ENCODE peak calls at places on chromosomes 6 and 20, in nine cellular contexts. One of them, this sample, is unnamed.

GRCh38 chr6:143339223-143339622 is 111.3 kb downstream of the ADAT2 start:
- DNase-seq in HCT116: no peak
- DNase-seq in cardiac muscle cell: no peak
- DNase-seq in neural progenitor cell: no peak
- DNase-seq in GM12878: no peak
- DNase-seq in heart right ventricle: no peak
- DNase-seq in lower lobe of right lung: no peak
- DNase-seq in GM23338: no peak
- DNase-seq in psoas muscle: no peak
- DNase-seq in this sample: no peak

GRCh38 chr6:42021847-42022754 is 28.2 kb upstream of the TAF8 start:
- DNase-seq in GM12878: no peak
- DNase-seq in psoas muscle: no peak
- DNase-seq in lower lobe of right lung: no peak
- DNase-seq in heart right ventricle: no peak
- DNase-seq in GM23338: peak
- DNase-seq in neural progenitor cell: no peak
- DNase-seq in cardiac muscle cell: no peak
- DNase-seq in HCT116: no peak
- DNase-seq in this sample: no peak

GRCh38 chr6:2132416-2132815 is 113.0 kb downstream of the GMDS start:
- DNase-seq in HCT116: peak
- DNase-seq in GM23338: no peak
- DNase-seq in heart right ventricle: no peak
- DNase-seq in cardiac muscle cell: no peak
- DNase-seq in GM12878: no peak
- DNase-seq in psoas muscle: no peak
- DNase-seq in neural progenitor cell: no peak
- DNase-seq in lower lobe of right lung: no peak
- DNase-seq in this sample: no peak

GRCh38 chr20:14838663-14839650 is 501.5 kb upstream of the FLRT3 start:
- DNase-seq in cardiac muscle cell: no peak
- DNase-seq in heart right ventricle: no peak
- DNase-seq in GM23338: no peak
- DNase-seq in HCT116: no peak
- DNase-seq in psoas muscle: no peak
- DNase-seq in lower lobe of right lung: no peak
- DNase-seq in GM12878: peak
- DNase-seq in neural progenitor cell: no peak
- DNase-seq in this sample: no peak

GRCh38 chr20:62370115-62370806 is 3.1 kb upstream of the LAMA5 start:
- DNase-seq in GM12878: no peak
- DNase-seq in heart right ventricle: peak
- DNase-seq in HCT116: no peak
- DNase-seq in lower lobe of right lung: no peak
- DNase-seq in GM23338: no peak
- DNase-seq in cardiac muscle cell: no peak
- DNase-seq in neural progenitor cell: no peak
- DNase-seq in psoas muscle: no peak
- DNase-seq in this sample: no peak

GRCh38 chr6:154500769-154501171 is 9.7 kb downstream of the CNKSR3 start:
- DNase-seq in GM12878: no peak
- DNase-seq in lower lobe of right lung: no peak
- DNase-seq in GM23338: peak
- DNase-seq in HCT116: no peak
- DNase-seq in psoas muscle: no peak
- DNase-seq in cardiac muscle cell: peak
- DNase-seq in neural progenitor cell: peak
- DNase-seq in heart right ventricle: no peak
- DNase-seq in this sample: no peak

GRCh38 chr6:167031082-167031709 is 32.0 kb downstream of the CEP43 start:
- DNase-seq in GM23338: no peak
- DNase-seq in psoas muscle: no peak
- DNase-seq in HCT116: no peak
- DNase-seq in lower lobe of right lung: no peak
- DNase-seq in neural progenitor cell: no peak
- DNase-seq in cardiac muscle cell: no peak
- DNase-seq in GM12878: no peak
- DNase-seq in heart right ventricle: no peak
- DNase-seq in this sample: no peak

GRCh38 chr20:52207020-52207810 is 15.6 kb upstream of the ZFP64 start:
- DNase-seq in GM12878: no peak
- DNase-seq in neural progenitor cell: no peak
- DNase-seq in lower lobe of right lung: no peak
- DNase-seq in GM23338: no peak
- DNase-seq in cardiac muscle cell: no peak
- DNase-seq in HCT116: no peak
- DNase-seq in heart right ventricle: no peak
- DNase-seq in psoas muscle: no peak
- DNase-seq in this sample: no peak

GRCh38 chr6:150068786-150069648 is at the start of gene ULBP3:
- DNase-seq in heart right ventricle: peak
- DNase-seq in cardiac muscle cell: peak
- DNase-seq in lower lobe of right lung: peak
- DNase-seq in GM23338: peak
- DNase-seq in GM12878: no peak
- DNase-seq in psoas muscle: peak
- DNase-seq in HCT116: peak
- DNase-seq in neural progenitor cell: peak
- DNase-seq in this sample: peak

GRCh38 chr20:4283011-4283410 is 267.7 kb upstream of the RNF24 start:
- DNase-seq in GM12878: no peak
- DNase-seq in cardiac muscle cell: no peak
- DNase-seq in psoas muscle: no peak
- DNase-seq in GM23338: no peak
- DNase-seq in neural progenitor cell: no peak
- DNase-seq in HCT116: no peak
- DNase-seq in lower lobe of right lung: no peak
- DNase-seq in heart right ventricle: no peak
- DNase-seq in this sample: no peak

GRCh38 chr20:925516-925915 is 9.4 kb upstream of the ANGPT4 start:
- DNase-seq in psoas muscle: no peak
- DNase-seq in GM12878: no peak
- DNase-seq in GM23338: no peak
- DNase-seq in HCT116: no peak
- DNase-seq in heart right ventricle: no peak
- DNase-seq in cardiac muscle cell: no peak
- DNase-seq in neural progenitor cell: no peak
- DNase-seq in lower lobe of right lung: no peak
- DNase-seq in this sample: no peak

GRCh38 chr6:159788276-159788675 is 1.1 kb downstream of the TCP1 start:
- DNase-seq in cardiac muscle cell: no peak
- DNase-seq in lower lobe of right lung: no peak
- DNase-seq in neural progenitor cell: peak
- DNase-seq in HCT116: no peak
- DNase-seq in heart right ventricle: no peak
- DNase-seq in psoas muscle: no peak
- DNase-seq in GM12878: no peak
- DNase-seq in GM23338: no peak
- DNase-seq in this sample: no peak

GRCh38 chr20:50344232-50345071 is 153.8 kb downstream of the CEBPB start:
- DNase-seq in psoas muscle: no peak
- DNase-seq in neural progenitor cell: no peak
- DNase-seq in GM23338: peak
- DNase-seq in lower lobe of right lung: no peak
- DNase-seq in GM12878: no peak
- DNase-seq in heart right ventricle: no peak
- DNase-seq in HCT116: no peak
- DNase-seq in cardiac muscle cell: no peak
- DNase-seq in this sample: no peak

GRCh38 chr20:14902432-14903089 is 565.1 kb upstream of the FLRT3 start:
- DNase-seq in lower lobe of right lung: no peak
- DNase-seq in cardiac muscle cell: no peak
- DNase-seq in GM12878: peak
- DNase-seq in psoas muscle: no peak
- DNase-seq in HCT116: no peak
- DNase-seq in neural progenitor cell: no peak
- DNase-seq in heart right ventricle: no peak
- DNase-seq in GM23338: no peak
- DNase-seq in this sample: no peak

GRCh38 chr6:3755637-3756515 is 4.4 kb upstream of the PXDC1 start:
- DNase-seq in HCT116: no peak
- DNase-seq in GM23338: peak
- DNase-seq in lower lobe of right lung: no peak
- DNase-seq in GM12878: no peak
- DNase-seq in cardiac muscle cell: no peak
- DNase-seq in psoas muscle: no peak
- DNase-seq in neural progenitor cell: peak
- DNase-seq in heart right ventricle: no peak
- DNase-seq in this sample: no peak

GRCh38 chr6:69894578-69895347 is 28.4 kb downstream of the COL19A1 start:
- DNase-seq in cardiac muscle cell: no peak
- DNase-seq in heart right ventricle: no peak
- DNase-seq in neural progenitor cell: peak
- DNase-seq in GM23338: no peak
- DNase-seq in GM12878: peak
- DNase-seq in lower lobe of right lung: no peak
- DNase-seq in HCT116: no peak
- DNase-seq in psoas muscle: no peak
- DNase-seq in this sample: peak
- TF ChIP-seq CTCF in cardiac muscle cell: no peak
- TF ChIP-seq CTCF in heart right ventricle: no peak
- TF ChIP-seq CTCF in neural progenitor cell: no peak
- TF ChIP-seq CTCF in GM23338: no peak
- TF ChIP-seq CTCF in GM12878: no peak
- TF ChIP-seq CTCF in lower lobe of right lung: no peak
- TF ChIP-seq CTCF in HCT116: no peak
- TF ChIP-seq CTCF in psoas muscle: no peak
- TF ChIP-seq CTCF in this sample: no peak

DNA sequence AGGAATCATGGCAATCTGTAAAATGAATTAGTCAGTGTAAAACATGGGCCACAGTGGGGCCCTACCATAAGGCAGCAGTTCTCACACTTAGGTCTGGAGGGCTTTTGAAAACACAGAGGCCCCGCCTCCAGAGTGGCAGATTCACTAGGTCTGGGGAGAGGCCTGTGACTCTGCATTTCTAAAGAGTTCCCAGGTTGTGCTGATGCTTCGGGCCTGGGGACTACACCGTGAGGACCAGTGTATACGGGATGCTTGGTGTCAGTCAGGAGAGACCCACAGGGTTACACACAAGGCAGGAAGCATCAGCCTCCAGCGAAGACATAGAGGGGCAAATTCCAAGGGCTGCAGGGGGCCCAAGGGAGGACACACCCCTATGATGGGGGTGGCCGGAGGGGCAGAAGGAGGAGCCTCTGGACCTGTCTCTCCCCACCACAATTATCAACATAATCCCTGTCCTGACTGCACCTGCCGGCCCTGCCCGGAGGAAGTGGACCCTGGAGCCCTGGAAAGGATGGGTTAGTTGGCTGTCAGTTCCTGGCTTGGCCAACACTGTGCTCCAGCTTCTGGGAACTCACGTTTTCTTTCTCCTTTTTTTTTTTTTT is 46.7 kb downstream of the FGD2 start:
- DNase-seq in GM12878: no peak
- DNase-seq in lower lobe of right lung: no peak
- DNase-seq in HCT116: no peak
- DNase-seq in cardiac muscle cell: no peak
- DNase-seq in GM23338: peak
- DNase-seq in psoas muscle: no peak
- DNase-seq in heart right ventricle: no peak
- DNase-seq in neural progenitor cell: peak
- DNase-seq in this sample: no peak
- H3K27ac ChIP-seq in GM12878: no peak
- H3K27ac ChIP-seq in lower lobe of right lung: no peak
- H3K27ac ChIP-seq in HCT116: no peak
- H3K27ac ChIP-seq in cardiac muscle cell: no peak
- H3K27ac ChIP-seq in GM23338: no peak
- H3K27ac ChIP-seq in psoas muscle: peak
- H3K27ac ChIP-seq in heart right ventricle: no peak
- H3K27ac ChIP-seq in neural progenitor cell: no peak
- H3K27ac ChIP-seq in this sample: no peak

GRCh38 chr6:117493470-117493869 is 11.0 kb downstream of the DCBLD1 start:
- DNase-seq in neural progenitor cell: no peak
- DNase-seq in HCT116: no peak
- DNase-seq in psoas muscle: no peak
- DNase-seq in GM23338: no peak
- DNase-seq in lower lobe of right lung: no peak
- DNase-seq in GM12878: no peak
- DNase-seq in heart right ventricle: no peak
- DNase-seq in cardiac muscle cell: no peak
- DNase-seq in this sample: no peak

GRCh38 chr6:117494283-117494682 is 11.8 kb downstream of the DCBLD1 start:
- DNase-seq in HCT116: no peak
- DNase-seq in psoas muscle: no peak
- DNase-seq in GM23338: no peak
- DNase-seq in heart right ventricle: no peak
- DNase-seq in GM12878: no peak
- DNase-seq in lower lobe of right lung: no peak
- DNase-seq in neural progenitor cell: no peak
- DNase-seq in cardiac muscle cell: no peak
- DNase-seq in this sample: no peak

GRCh38 chr6:117495425-117495824 is 13.0 kb downstream of the DCBLD1 start:
- DNase-seq in GM12878: no peak
- DNase-seq in cardiac muscle cell: no peak
- DNase-seq in HCT116: no peak
- DNase-seq in lower lobe of right lung: no peak
- DNase-seq in psoas muscle: no peak
- DNase-seq in GM23338: no peak
- DNase-seq in neural progenitor cell: no peak
- DNase-seq in heart right ventricle: no peak
- DNase-seq in this sample: no peak

GRCh38 chr6:117495873-117496272 is 13.4 kb downstream of the DCBLD1 start:
- DNase-seq in lower lobe of right lung: no peak
- DNase-seq in GM12878: no peak
- DNase-seq in heart right ventricle: no peak
- DNase-seq in neural progenitor cell: no peak
- DNase-seq in GM23338: no peak
- DNase-seq in cardiac muscle cell: no peak
- DNase-seq in HCT116: no peak
- DNase-seq in psoas muscle: no peak
- DNase-seq in this sample: no peak

GRCh38 chr6:117494694-117495318 is 12.3 kb downstream of the DCBLD1 start:
- DNase-seq in heart right ventricle: peak
- DNase-seq in GM12878: no peak
- DNase-seq in psoas muscle: no peak
- DNase-seq in cardiac muscle cell: no peak
- DNase-seq in lower lobe of right lung: no peak
- DNase-seq in HCT116: no peak
- DNase-seq in neural progenitor cell: no peak
- DNase-seq in GM23338: no peak
- DNase-seq in this sample: no peak
- TF ChIP-seq CTCF in heart right ventricle: no peak
- TF ChIP-seq CTCF in GM12878: no peak
- TF ChIP-seq CTCF in psoas muscle: no peak
- TF ChIP-seq CTCF in cardiac muscle cell: no peak
- TF ChIP-seq CTCF in lower lobe of right lung: no peak
- TF ChIP-seq CTCF in HCT116: no peak
- TF ChIP-seq CTCF in neural progenitor cell: no peak
- TF ChIP-seq CTCF in GM23338: no peak
- TF ChIP-seq CTCF in this sample: no peak

DNA sequence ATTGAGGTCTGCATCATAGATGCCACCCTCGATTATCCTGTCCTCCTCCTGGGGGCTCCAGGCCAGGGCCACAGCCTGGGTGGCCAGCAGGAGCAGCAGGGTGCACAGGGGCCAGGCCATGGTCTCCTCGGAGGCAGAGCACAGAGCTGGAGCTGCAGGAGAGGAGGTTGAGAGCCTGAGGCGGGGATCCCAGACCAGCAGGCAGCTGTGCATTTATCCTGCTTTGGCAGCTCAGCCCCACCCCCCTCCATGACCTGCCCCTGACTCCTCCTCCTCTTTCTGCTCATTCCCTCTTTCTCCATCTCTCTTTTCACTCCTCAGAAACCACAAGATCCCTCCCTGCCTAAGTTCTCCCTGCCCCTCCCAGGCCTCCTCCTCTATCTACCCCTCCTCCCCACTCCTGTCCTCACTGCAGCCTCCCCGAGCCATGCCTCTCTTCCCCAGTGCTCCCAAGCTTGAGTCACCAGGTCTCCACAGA is at the start of gene CST2:
- DNase-seq in HCT116: no peak
- DNase-seq in GM23338: no peak
- DNase-seq in cardiac muscle cell: no peak
- DNase-seq in psoas muscle: no peak
- DNase-seq in neural progenitor cell: no peak
- DNase-seq in lower lobe of right lung: no peak
- DNase-seq in GM12878: no peak
- DNase-seq in heart right ventricle: no peak
- DNase-seq in this sample: no peak
- H3K27ac ChIP-seq in HCT116: no peak
- H3K27ac ChIP-seq in GM23338: no peak
- H3K27ac ChIP-seq in cardiac muscle cell: no peak
- H3K27ac ChIP-seq in psoas muscle: no peak
- H3K27ac ChIP-seq in neural progenitor cell: no peak
- H3K27ac ChIP-seq in lower lobe of right lung: no peak
- H3K27ac ChIP-seq in GM12878: no peak
- H3K27ac ChIP-seq in heart right ventricle: no peak
- H3K27ac ChIP-seq in this sample: no peak

This sample was measured in AG04450.